ENCODE peak calls at places on chromosome 13, in six cellular contexts. One of them, this sample, is unnamed.

GRCh38 chr13:113951246-113951999 is 22.5 kb downstream of the C13orf46 start:
- DNase-seq in heart right ventricle: peak; percentile 89
- DNase-seq in ovary: peak; percentile 89
- DNase-seq in astrocyte: no peak
- DNase-seq in lung: peak; percentile 88
- DNase-seq in A549: peak; percentile 63
- DNase-seq in this sample: no peak

GRCh38 chr13:101767096-101767495 is 314.6 kb downstream of the ITGBL1 start:
- DNase-seq in heart right ventricle: no peak
- DNase-seq in ovary: no peak
- DNase-seq in astrocyte: no peak
- DNase-seq in lung: no peak
- DNase-seq in A549: no peak
- DNase-seq in this sample: no peak

GRCh38 chr13:52846567-52847321 is 1.7 kb downstream of the PCDH8 start:
- DNase-seq in heart right ventricle: peak; percentile 62
- DNase-seq in ovary: peak; percentile 27
- DNase-seq in astrocyte: peak; percentile 10
- DNase-seq in lung: no peak
- DNase-seq in A549: no peak
- DNase-seq in this sample: no peak

GRCh38 chr13:24671367-24672117 is 8.7 kb upstream of the ATP12A start:
- DNase-seq in heart right ventricle: no peak
- DNase-seq in ovary: no peak
- DNase-seq in astrocyte: peak; percentile 74
- DNase-seq in lung: peak; percentile 44
- DNase-seq in A549: peak; percentile 67
- DNase-seq in this sample: peak; percentile 98

GRCh38 chr13:113491418-113491883 is 940 bp upstream of the DCUN1D2 start:
- DNase-seq in heart right ventricle: peak; percentile 34
- DNase-seq in ovary: peak; percentile 68
- DNase-seq in astrocyte: no peak
- DNase-seq in lung: no peak
- DNase-seq in A549: peak; percentile 20
- DNase-seq in this sample: peak; percentile 11

GRCh38 chr13:30593001-30593400 is 24.7 kb upstream of the USPL1 start:
- DNase-seq in heart right ventricle: no peak
- DNase-seq in ovary: no peak
- DNase-seq in astrocyte: no peak
- DNase-seq in lung: no peak
- DNase-seq in A549: no peak
- DNase-seq in this sample: no peak

GRCh38 chr13:98265669-98266551 is 88.8 kb upstream of the RNF113B start:
- DNase-seq in heart right ventricle: no peak
- DNase-seq in ovary: no peak
- DNase-seq in astrocyte: peak; percentile 72
- DNase-seq in lung: no peak
- DNase-seq in A549: no peak
- DNase-seq in this sample: no peak

GRCh38 chr13:108168929-108169328 is 46.4 kb downstream of the LIG4 start:
- DNase-seq in heart right ventricle: no peak
- DNase-seq in ovary: no peak
- DNase-seq in astrocyte: no peak
- DNase-seq in lung: no peak
- DNase-seq in A549: no peak
- DNase-seq in this sample: no peak

GRCh38 chr13:55553736-55554135 is 1587.0 kb upstream of the PRR20A start:
- DNase-seq in heart right ventricle: no peak
- DNase-seq in ovary: no peak
- DNase-seq in astrocyte: no peak
- DNase-seq in lung: no peak
- DNase-seq in A549: no peak
- DNase-seq in this sample: no peak

GRCh38 chr13:32272021-32272695 is 43.0 kb downstream of the ZAR1L start:
- DNase-seq in heart right ventricle: no peak
- DNase-seq in ovary: no peak
- DNase-seq in astrocyte: no peak
- DNase-seq in lung: no peak
- DNase-seq in A549: no peak
- DNase-seq in this sample: no peak

GRCh38 chr13:101681834-101682233 is 229.4 kb downstream of the ITGBL1 start:
- DNase-seq in heart right ventricle: no peak
- DNase-seq in ovary: no peak
- DNase-seq in astrocyte: no peak
- DNase-seq in lung: no peak
- DNase-seq in A549: no peak
- DNase-seq in this sample: no peak

GRCh38 chr13:36148436-36148835 is 17.3 kb upstream of the DCLK1 start:
- DNase-seq in heart right ventricle: no peak
- DNase-seq in ovary: no peak
- DNase-seq in astrocyte: peak; percentile 29
- DNase-seq in lung: no peak
- DNase-seq in A549: no peak
- DNase-seq in this sample: no peak

GRCh38 chr13:100984349-100984748 is 309.8 kb upstream of the TMTC4 start:
- DNase-seq in heart right ventricle: no peak
- DNase-seq in ovary: no peak
- DNase-seq in astrocyte: no peak
- DNase-seq in lung: no peak
- DNase-seq in A549: no peak
- DNase-seq in this sample: peak; percentile 3

GRCh38 chr13:98500963-98501421 is 75.9 kb downstream of the STK24 start:
- DNase-seq in heart right ventricle: no peak
- DNase-seq in ovary: no peak
- DNase-seq in astrocyte: no peak
- DNase-seq in lung: no peak
- DNase-seq in A549: no peak
- DNase-seq in this sample: no peak

GRCh38 chr13:99617474-99618255 is 116.4 kb downstream of the TM9SF2 start:
- DNase-seq in heart right ventricle: peak; percentile 23
- DNase-seq in ovary: peak; percentile 43
- DNase-seq in astrocyte: peak; percentile 13
- DNase-seq in lung: no peak
- DNase-seq in A549: peak; percentile 67
- DNase-seq in this sample: no peak

GRCh38 chr13:48094404-48094780 is 512 bp downstream of the MED4 start:
- DNase-seq in heart right ventricle: no peak
- DNase-seq in ovary: no peak
- DNase-seq in astrocyte: peak; percentile 1
- DNase-seq in lung: no peak
- DNase-seq in A549: no peak
- DNase-seq in this sample: no peak

GRCh38 chr13:99072356-99072755 is 94.5 kb upstream of the DOCK9 start:
- DNase-seq in heart right ventricle: no peak
- DNase-seq in ovary: no peak
- DNase-seq in astrocyte: no peak
- DNase-seq in lung: no peak
- DNase-seq in A549: no peak
- DNase-seq in this sample: no peak

GRCh38 chr13:61383101-61383500 is 32.5 kb downstream of the PCDH20 start:
- DNase-seq in heart right ventricle: no peak
- DNase-seq in ovary: no peak
- DNase-seq in astrocyte: no peak
- DNase-seq in lung: no peak
- DNase-seq in A549: no peak
- DNase-seq in this sample: no peak

GRCh38 chr13:94878721-94879120 is 166.4 kb upstream of the SOX21 start:
- DNase-seq in heart right ventricle: no peak
- DNase-seq in ovary: no peak
- DNase-seq in astrocyte: no peak
- DNase-seq in lung: no peak
- DNase-seq in A549: no peak
- DNase-seq in this sample: no peak

GRCh38 chr13:98351636-98352035 is 174.6 kb upstream of the RNF113B start:
- DNase-seq in heart right ventricle: no peak
- DNase-seq in ovary: no peak
- DNase-seq in astrocyte: no peak
- DNase-seq in lung: no peak
- DNase-seq in A549: no peak
- DNase-seq in this sample: no peak

GRCh38 chr13:53782400-53783030 is 753.9 kb downstream of the OLFM4 start:
- DNase-seq in heart right ventricle: no peak
- DNase-seq in ovary: no peak
- DNase-seq in astrocyte: peak; percentile 18
- DNase-seq in lung: no peak
- DNase-seq in A549: peak; percentile 35
- DNase-seq in this sample: peak; percentile 6

GRCh38 chr13:51970251-51970793 is 40.9 kb downstream of the ATP7B start:
- DNase-seq in heart right ventricle: no peak
- DNase-seq in ovary: no peak
- DNase-seq in astrocyte: no peak
- DNase-seq in lung: no peak
- DNase-seq in A549: no peak
- DNase-seq in this sample: no peak

GRCh38 chr13:22102237-22102636 is 431.4 kb downstream of the FGF9 start:
- DNase-seq in heart right ventricle: no peak
- DNase-seq in ovary: no peak
- DNase-seq in astrocyte: no peak
- DNase-seq in lung: no peak
- DNase-seq in A549: no peak
- DNase-seq in this sample: no peak

GRCh38 chr13:75621147-75621546 is 15.0 kb upstream of the LMO7 start:
- DNase-seq in heart right ventricle: no peak
- DNase-seq in ovary: no peak
- DNase-seq in astrocyte: peak; percentile 79
- DNase-seq in lung: no peak
- DNase-seq in A549: no peak
- DNase-seq in this sample: no peak

GRCh38 chr13:61891420-61891819 is 475.8 kb upstream of the PCDH20 start:
- DNase-seq in heart right ventricle: no peak
- DNase-seq in ovary: no peak
- DNase-seq in astrocyte: no peak
- DNase-seq in lung: no peak
- DNase-seq in A549: no peak
- DNase-seq in this sample: no peak

DNA sequence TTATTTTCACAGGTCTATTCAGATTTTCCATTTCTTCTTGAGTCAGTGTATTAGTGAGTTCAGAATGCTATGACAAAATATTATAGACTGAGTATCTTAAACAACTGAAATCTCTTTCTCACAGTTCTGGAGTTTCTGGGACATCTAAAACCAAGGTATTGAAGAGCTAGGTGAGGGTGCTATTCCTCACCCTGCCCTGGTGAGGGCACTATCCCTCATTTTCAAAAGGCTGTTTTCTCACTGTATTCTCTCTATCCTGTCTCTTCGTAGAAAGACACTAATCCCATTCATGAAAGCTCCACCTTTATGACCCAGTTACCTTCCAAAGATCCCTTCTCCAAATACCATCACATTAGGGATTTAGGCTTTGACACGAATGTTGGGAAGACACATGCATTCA is 1617.1 kb downstream of the PCDH9 start:
- DNase-seq in heart right ventricle: no peak
- DNase-seq in ovary: no peak
- DNase-seq in astrocyte: no peak
- DNase-seq in lung: no peak
- DNase-seq in A549: peak; percentile 2
- DNase-seq in this sample: no peak
- TF ChIP-seq CTCF in heart right ventricle: no peak
- TF ChIP-seq CTCF in ovary: no peak
- TF ChIP-seq CTCF in astrocyte: no peak
- TF ChIP-seq CTCF in lung: no peak
- TF ChIP-seq CTCF in A549: no peak
- TF ChIP-seq CTCF in this sample: no peak

DNA sequence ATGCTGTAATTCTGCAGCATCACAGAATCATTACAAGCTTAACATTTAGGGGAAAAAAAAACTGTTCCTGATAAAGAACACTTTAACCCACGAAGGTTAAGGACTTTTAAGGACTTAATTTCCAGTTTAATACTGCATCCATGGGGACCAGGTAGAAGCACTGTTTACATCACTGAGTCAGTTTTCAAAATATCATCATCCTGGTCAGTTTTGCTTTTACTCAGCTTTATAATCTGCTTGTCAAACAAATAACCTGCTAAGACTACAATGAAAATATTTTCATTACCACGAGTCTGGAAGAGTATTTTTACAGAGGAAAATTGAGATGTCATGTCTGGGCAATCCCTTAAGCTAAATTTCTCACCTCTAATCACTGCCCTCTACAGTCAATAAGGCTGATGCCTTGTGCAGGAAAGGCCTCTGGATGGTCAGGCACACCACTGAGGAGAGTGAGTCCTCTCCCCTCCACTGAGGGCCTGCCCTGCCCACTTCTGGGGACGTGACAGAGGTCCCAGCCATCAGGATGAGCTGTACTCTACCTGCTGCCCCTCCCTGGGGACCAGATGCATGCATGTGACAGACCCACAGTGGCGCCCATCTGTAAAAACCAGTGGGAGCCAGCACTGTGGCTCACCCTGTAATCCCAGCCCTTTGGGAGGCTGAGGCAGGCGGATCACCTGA is 31.0 kb downstream of the FOXO1 start:
- DNase-seq in heart right ventricle: no peak
- DNase-seq in ovary: no peak
- DNase-seq in astrocyte: no peak
- DNase-seq in lung: no peak
- DNase-seq in A549: no peak
- DNase-seq in this sample: no peak
- H3K4me1 ChIP-seq in heart right ventricle: peaks cover 32% of the 10 kb centered on the region
- H3K4me1 ChIP-seq in ovary: peaks cover 21% of the 10 kb centered on the region
- H3K4me1 ChIP-seq in astrocyte: no peaks in the 10 kb centered on the region
- H3K4me1 ChIP-seq in lung: peaks cover 26% of the 10 kb centered on the region
- H3K4me1 ChIP-seq in A549: peaks cover 10% of the 10 kb centered on the region
- H3K4me1 ChIP-seq in this sample: no peaks in the 10 kb centered on the region

GRCh38 chr13:27080018-27080948 is 91.3 kb downstream of the USP12 start:
- DNase-seq in heart right ventricle: no peak
- DNase-seq in ovary: no peak
- DNase-seq in astrocyte: no peak
- DNase-seq in lung: no peak
- DNase-seq in A549: no peak
- DNase-seq in this sample: no peak
- H3K27ac ChIP-seq in heart right ventricle: no peak overlapping the region
- H3K27ac ChIP-seq in ovary: no peak overlapping the region
- H3K27ac ChIP-seq in astrocyte: no peak overlapping the region
- H3K27ac ChIP-seq in lung: no peak overlapping the region
- H3K27ac ChIP-seq in A549: no peak overlapping the region
- H3K27ac ChIP-seq in this sample: no peak overlapping the region

DNA sequence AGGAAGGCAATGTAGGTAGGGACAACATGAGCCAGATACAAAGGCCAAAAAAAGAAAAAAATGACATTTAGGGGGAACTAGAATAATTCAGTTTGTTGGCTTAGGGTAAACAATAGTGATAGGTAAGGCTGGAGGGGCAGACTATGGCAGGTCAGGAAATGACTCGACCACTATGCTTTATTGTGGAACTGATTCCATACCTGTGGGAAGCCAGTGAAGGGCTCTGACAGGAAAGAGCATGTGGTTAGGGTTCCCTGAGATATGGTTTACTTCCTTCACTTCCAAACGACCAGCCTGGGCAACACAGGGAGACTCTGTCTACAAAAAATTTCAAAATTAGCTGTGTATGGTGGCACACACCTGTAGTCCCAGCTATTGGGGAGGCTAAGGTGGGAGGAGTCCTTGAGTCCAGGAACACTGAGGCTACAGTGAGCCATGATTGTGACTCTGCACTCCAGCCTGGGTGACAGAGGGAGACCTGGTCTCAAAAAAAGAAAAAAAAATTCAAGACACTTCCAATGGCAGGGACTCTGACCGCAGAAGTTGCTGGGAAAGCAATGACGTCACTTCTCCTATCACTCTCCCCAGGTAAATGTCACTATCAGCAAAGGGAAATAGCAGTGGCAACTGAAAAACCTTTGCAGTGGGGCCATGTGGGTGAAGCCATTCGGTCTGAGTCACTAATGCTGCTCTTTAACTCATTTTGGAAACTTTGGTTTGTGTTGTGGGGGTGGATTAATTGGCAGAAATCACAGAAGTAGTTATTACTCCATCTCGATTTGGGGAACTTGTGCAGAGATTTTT is 192.8 kb upstream of the TSC22D1 start:
- DNase-seq in heart right ventricle: no peak
- DNase-seq in ovary: no peak
- DNase-seq in astrocyte: peak; percentile 52
- DNase-seq in lung: no peak
- DNase-seq in A549: no peak
- DNase-seq in this sample: no peak
- TF ChIP-seq CTCF in heart right ventricle: no peak
- TF ChIP-seq CTCF in ovary: no peak
- TF ChIP-seq CTCF in astrocyte: no peak
- TF ChIP-seq CTCF in lung: no peak
- TF ChIP-seq CTCF in A549: no peak
- TF ChIP-seq CTCF in this sample: no peak